ENCODE peak calls at places on chromosomes 5 and 9, in six cellular contexts. P, V, R, E, L and D are unnamed samples.
A peak's percentile ranks its signal among the peaks of the same experiment; 100 is the strongest.

GRCh38 chr5:132100672-132101261 is 27.2 kb downstream of the CSF2 start:
- DNase-seq in P (no peak), V (no peak), R (no peak), E (no peak), L (no peak), D (no peak)

GRCh38 chr5:177362871-177363507 is 5.3 kb downstream of the RGS14 start:
- DNase-seq in P (peak; percentile 51), V (peak; percentile 42), R (no peak), E (peak; percentile 59), L (peak; percentile 79), D (peak; percentile 72)

GRCh38 chr5:66642538-66642937 is 46.3 kb downstream of the MAST4 start:
- DNase-seq in P (no peak), V (no peak), R (no peak), E (no peak), L (peak; percentile 61), D (no peak)

GRCh38 chr5:1110930-1111726 is 735 bp downstream of the SLC12A7 start:
- DNase-seq in P (no peak), V (no peak), R (no peak), E (peak; percentile 70), L (peak; percentile 17), D (peak; percentile 69)

GRCh38 chr9:35027871-35028270 is 38.3 kb downstream of the DNAJB5 start:
- DNase-seq in P (no peak), V (no peak), R (no peak), E (no peak), L (no peak), D (no peak)

GRCh38 chr5:168827636-168828035 is 248.5 kb upstream of the PANK3 start:
- DNase-seq in P (no peak), V (no peak), R (no peak), E (no peak), L (peak; percentile 62), D (no peak)

GRCh38 chr5:148992265-148992664 is 70.6 kb downstream of the SH3TC2 start:
- DNase-seq in P (no peak), V (no peak), R (no peak), E (no peak), L (no peak), D (no peak)

GRCh38 chr5:62341783-62342475 is 35.9 kb downstream of the KIF2A start:
- DNase-seq in P (no peak), V (no peak), R (no peak), E (no peak), L (no peak), D (no peak)

GRCh38 chr5:146825033-146825432 is 53.5 kb downstream of the PPP2R2B start:
- DNase-seq in P (no peak), V (no peak), R (peak; percentile 50), E (no peak), L (no peak), D (no peak)

GRCh38 chr5:39624268-39624886 is 199.6 kb upstream of the DAB2 start:
- DNase-seq in P (no peak), V (no peak), R (peak; percentile 17), E (no peak), L (no peak), D (no peak)